ENCODE peak calls at places on chromosomes 6 and 20, in six cellular contexts. X is Panc1, M is lung, G is psoas muscle, Y is cardiac muscle cell, R is ovary. V is an unnamed sample. For H3K36me3, the result is how much of the 10 kb centered on the place peaks cover.

GRCh38 chr6:11845664-11846577 is 67.3 kb upstream of the ADTRP start:
- DNase-seq in X (no peak), M (no peak), G (no peak), Y (no peak), R (no peak), V (no peak)

GRCh38 chr6:7215798-7216231 is 97.2 kb downstream of the SSR1 start:
- DNase-seq in X (no peak), M (no peak), G (no peak), Y (no peak), R (no peak), V (peak)

GRCh38 chr6:31128093-31128676 is 7.9 kb upstream of the CDSN start:
- DNase-seq in X (no peak), M (peak), G (peak), Y (peak), R (peak), V (peak)

GRCh38 chr6:80543598-80544181 is 437.2 kb downstream of the BCKDHB start:
- DNase-seq in X (no peak), M (no peak), G (no peak), Y (peak), R (no peak), V (no peak)

GRCh38 chr6:100435299-100435698 is 29.4 kb downstream of the SIM1 start:
- DNase-seq in X (no peak), M (no peak), G (no peak), Y (no peak), R (no peak), V (no peak)

GRCh38 chr6:13427838-13428527 is 59.4 kb downstream of the GFOD1 start:
- DNase-seq in X (no peak), M (no peak), G (no peak), Y (no peak), R (no peak), V (no peak)

GRCh38 chr6:87277123-87277522 is 45.3 kb upstream of the SMIM8 start:
- DNase-seq in X (no peak), M (no peak), G (no peak), Y (peak), R (no peak), V (no peak)

GRCh38 chr6:29907637-29908340 is 34.5 kb upstream of the HLA-A start:
- DNase-seq in X (no peak), M (peak), G (no peak), Y (no peak), R (no peak), V (no peak)

GRCh38 chr6:15183979-15184378 is 61.9 kb upstream of the JARID2 start:
- DNase-seq in X (no peak), M (no peak), G (no peak), Y (no peak), R (no peak), V (no peak)

GRCh38 chr20:60132162-60132826 is 174.1 kb downstream of the CDH26 start:
- DNase-seq in X (no peak), M (no peak), G (no peak), Y (no peak), R (no peak), V (no peak)

GRCh38 chr6:155026366-155027045 is 31.4 kb downstream of the TIAM2 start:
- DNase-seq in X (peak), M (no peak), G (peak), Y (peak), R (no peak), V (no peak)

GRCh38 chr20:20359628-20360027 is 8.3 kb upstream of the INSM1 start:
- DNase-seq in X (no peak), M (no peak), G (no peak), Y (no peak), R (no peak), V (no peak)

GRCh38 chr6:33450434-33450833 is 3.9 kb upstream of the ZBTB9 start:
- DNase-seq in X (no peak), M (no peak), G (no peak), Y (peak), R (no peak), V (no peak)

GRCh38 chr6:30493643-30494250 is 4.4 kb downstream of the HLA-E start:
- DNase-seq in X (no peak), M (no peak), G (no peak), Y (no peak), R (no peak), V (no peak)

GRCh38 chr6:20741490-20741889 is 207.2 kb downstream of the CDKAL1 start:
- DNase-seq in X (no peak), M (no peak), G (no peak), Y (no peak), R (no peak), V (no peak)

GRCh38 chr20:10781526-10781925 is 107.7 kb upstream of the JAG1 start:
- DNase-seq in X (no peak), M (no peak), G (no peak), Y (no peak), R (no peak), V (no peak)

GRCh38 chr6:28543671-28544131 is 18.0 kb downstream of the GPX5 start:
- DNase-seq in X (no peak), M (no peak), G (no peak), Y (peak), R (no peak), V (no peak)

GRCh38 chr20:10476319-10476724 is 41.2 kb downstream of the SLX4IP start:
- DNase-seq in X (no peak), M (no peak), G (no peak), Y (no peak), R (no peak), V (no peak)

GRCh38 chr20:20498081-20498861 is 130.4 kb downstream of the INSM1 start:
- DNase-seq in X (no peak), M (no peak), G (no peak), Y (no peak), R (no peak), V (no peak)

GRCh38 chr6:55293116-55293515 is 34.2 kb upstream of the GFRAL start:
- DNase-seq in X (no peak), M (no peak), G (no peak), Y (peak), R (no peak), V (no peak)

GRCh38 chr6:134238006-134238405 is 79.9 kb downstream of the SGK1 start:
- DNase-seq in X (no peak), M (no peak), G (no peak), Y (no peak), R (no peak), V (no peak)

GRCh38 chr6:12403201-12403826 is 113.2 kb downstream of the EDN1 start:
- DNase-seq in X (peak), M (no peak), G (no peak), Y (peak), R (no peak), V (no peak)

GRCh38 chr6:167102318-167102717 is 20.6 kb upstream of the CCR6 start:
- DNase-seq in X (no peak), M (no peak), G (no peak), Y (no peak), R (no peak), V (no peak)

GRCh38 chr6:113352029-113352801 is 504.9 kb upstream of the MARCKS start:
- DNase-seq in X (peak), M (no peak), G (no peak), Y (peak), R (no peak), V (no peak)

GRCh38 chr6:150038202-150038830 is 13.0 kb upstream of the RAET1L start:
- DNase-seq in X (no peak), M (no peak), G (no peak), Y (peak), R (no peak), V (no peak)

GRCh38 chr6:45663181-45664180 is 285.7 kb upstream of the SUPT3H start:
- DNase-seq in X (no peak), M (no peak), G (peak), Y (peak), R (no peak), V (peak)

GRCh38 chr6:42453649-42454427 is 2.1 kb upstream of the TRERF1 start:
- DNase-seq in X (no peak), M (no peak), G (peak), Y (peak), R (peak), V (no peak)

GRCh38 chr6:16322666-16323312 is 84.4 kb downstream of the GMPR start:
- DNase-seq in X (no peak), M (peak), G (peak), Y (peak), R (no peak), V (peak)

GRCh38 chr6:108633436-108633835 is 72.7 kb downstream of the FOXO3 start:
- DNase-seq in X (no peak), M (no peak), G (no peak), Y (no peak), R (no peak), V (no peak)

GRCh38 chr6:14228571-14228970 is 111.0 kb downstream of the CD83 start:
- DNase-seq in X (no peak), M (no peak), G (no peak), Y (peak), R (no peak), V (no peak)

GRCh38 chr6:37761872-37762271 is 57.7 kb upstream of the ZFAND3 start:
- DNase-seq in X (no peak), M (no peak), G (no peak), Y (no peak), R (no peak), V (no peak)

GRCh38 chr20:57795977-57796560 is 86.3 kb upstream of the PMEPA1 start:
- DNase-seq in X (no peak), M (no peak), G (no peak), Y (no peak), R (no peak), V (no peak)

GRCh38 chr20:25282034-25282781 is 34.3 kb downstream of the PYGB start:
- DNase-seq in X (no peak), M (no peak), G (no peak), Y (no peak), R (peak), V (no peak)

DNA sequence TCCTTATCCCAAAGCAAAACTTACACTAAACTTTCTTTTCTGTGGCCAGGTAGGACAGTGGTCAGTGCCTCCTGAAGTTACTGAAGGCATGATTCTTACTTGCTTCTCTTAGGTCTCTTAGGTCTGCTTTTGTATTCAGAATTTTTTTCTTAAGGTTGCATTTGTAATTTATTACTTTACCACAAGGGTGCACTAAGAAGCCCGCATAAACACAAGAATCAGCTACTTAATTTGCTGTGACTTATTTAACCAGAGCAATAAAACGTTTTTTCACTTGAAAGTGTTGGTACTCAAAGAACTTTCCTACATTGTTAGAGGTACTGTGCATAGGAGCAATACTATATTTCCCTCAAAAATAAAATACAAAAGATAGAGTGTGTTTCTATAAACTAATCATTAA is 75.4 kb upstream of the LAMA2 start:
- DNase-seq in X (peak), M (no peak), G (no peak), Y (peak), R (no peak), V (no peak)
- H3K36me3 ChIP-seq in X (under half), M (under half), G (under half), Y (under half), R (under half), V (under half)

DNA sequence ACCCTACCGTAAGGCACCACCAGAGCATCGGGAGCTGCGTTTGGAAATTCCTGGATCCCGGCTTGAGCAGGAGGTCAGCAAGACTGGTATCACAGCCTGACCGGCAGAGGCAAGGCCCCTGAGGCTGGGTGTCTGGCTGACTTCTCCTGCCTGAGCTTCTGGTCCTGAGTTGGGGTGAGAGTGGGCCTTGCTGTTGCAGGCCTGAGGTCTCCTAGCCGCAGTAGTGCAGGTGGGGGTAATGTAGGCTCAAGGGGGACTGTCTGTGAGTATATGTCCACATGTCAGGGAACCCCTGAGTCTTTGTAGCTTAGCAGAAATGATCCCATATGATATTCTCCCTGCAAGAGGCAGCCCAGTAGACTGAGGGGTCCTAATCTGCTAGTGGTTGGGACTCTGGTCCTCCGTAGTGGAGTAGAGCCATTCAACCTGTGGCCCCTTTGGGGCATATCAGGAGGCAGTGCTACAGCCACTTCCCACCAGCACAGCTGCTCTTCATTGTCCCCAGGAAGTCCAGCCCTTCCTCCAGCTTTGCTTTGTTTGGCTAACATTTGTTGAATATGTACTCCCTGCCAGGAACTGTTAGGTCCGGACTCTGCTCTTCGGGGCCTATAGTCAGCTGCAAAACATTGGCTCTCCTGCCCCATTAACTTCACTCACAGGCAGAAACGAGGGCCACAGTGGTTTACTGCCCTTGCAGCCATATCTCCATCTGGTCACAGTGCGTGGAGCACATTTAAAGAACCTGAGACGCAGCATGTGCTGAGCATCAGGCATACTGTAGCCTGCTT is 10.9 kb downstream of the LRRC73 start:
- DNase-seq in X (no peak), M (no peak), G (no peak), Y (no peak), R (no peak), V (no peak)
- H3K36me3 ChIP-seq in X (under half), M (under half), G (under half), Y (under half), R (under half), V (half or more)

DNA sequence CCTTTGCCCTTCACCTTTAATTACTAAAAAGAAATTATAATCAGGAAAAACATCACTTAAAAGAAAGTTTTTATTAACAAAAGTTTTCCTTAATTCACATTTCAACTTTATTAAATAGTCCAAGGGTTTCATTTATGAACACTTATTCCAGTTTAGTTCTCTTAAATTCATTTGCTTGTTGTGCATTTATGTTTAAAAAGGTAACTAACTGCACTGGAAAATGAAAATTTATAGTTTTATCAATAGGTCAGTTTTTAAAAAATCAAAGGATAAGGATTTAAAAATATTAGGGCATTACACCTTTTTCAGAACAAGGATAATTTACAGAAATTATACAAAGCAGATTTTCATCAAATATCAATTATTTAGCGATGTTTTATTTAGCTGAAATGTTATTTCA is 958 bp upstream of the ATP5F1E start:
- DNase-seq in X (no peak), M (no peak), G (no peak), Y (no peak), R (no peak), V (no peak)
- H3K36me3 ChIP-seq in X (half or more), M (under half), G (under half), Y (under half), R (under half), V (half or more)

DNA sequence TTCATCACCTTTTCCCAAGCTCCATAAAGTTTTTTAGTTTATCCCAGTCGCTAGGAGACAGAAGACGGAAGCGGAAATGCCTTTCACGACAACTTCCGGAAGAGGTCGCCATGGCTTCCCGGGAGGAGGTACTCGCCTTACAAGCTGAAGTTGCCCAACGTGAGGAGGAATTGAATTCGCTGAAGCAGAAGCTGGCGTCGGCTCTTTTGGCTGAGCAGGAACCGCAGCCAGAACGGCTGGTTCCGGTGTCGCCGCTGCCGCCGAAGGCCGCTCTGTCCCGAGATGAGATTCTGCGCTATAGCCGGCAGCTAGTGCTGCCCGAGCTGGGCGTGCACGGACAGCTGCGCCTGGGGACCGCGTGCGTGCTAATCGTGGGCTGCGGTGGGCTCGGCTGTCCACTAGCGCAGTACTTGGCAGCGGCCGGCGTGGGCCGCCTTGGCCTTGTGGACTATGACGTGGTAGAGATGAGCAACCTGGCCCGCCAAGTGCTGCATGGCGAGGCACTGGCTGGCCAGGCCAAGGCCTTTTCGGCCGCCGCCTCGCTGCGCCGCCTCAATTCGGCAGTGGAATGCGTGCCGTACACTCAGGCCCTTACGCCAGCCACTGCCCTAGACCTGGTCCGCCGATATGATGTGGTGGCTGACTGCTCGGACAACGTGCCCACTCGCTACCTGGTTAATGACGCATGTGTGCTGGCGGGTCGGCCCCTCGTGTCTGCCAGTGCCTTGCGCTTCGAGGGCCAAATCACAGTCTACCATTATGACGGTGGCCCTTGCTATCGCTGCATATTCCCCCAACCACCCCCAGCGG is at the start of gene MOCS3:
- DNase-seq in X (no peak), M (peak), G (peak), Y (peak), R (peak), V (peak)
- H3K36me3 ChIP-seq in X (under half), M (under half), G (under half), Y (under half), R (under half), V (under half)

GRCh38 chr6:114404339-114404955 is 61.6 kb upstream of the HS3ST5 start:
- DNase-seq in X (no peak), M (no peak), G (no peak), Y (no peak), R (no peak), V (no peak)

GRCh38 chr6:114403858-114404257 is 61.0 kb upstream of the HS3ST5 start:
- DNase-seq in X (no peak), M (no peak), G (no peak), Y (no peak), R (no peak), V (no peak)

GRCh38 chr6:114398481-114398880 is 55.7 kb upstream of the HS3ST5 start:
- DNase-seq in X (no peak), M (no peak), G (no peak), Y (no peak), R (no peak), V (no peak)
- H3K36me3 ChIP-seq in X (under half), M (under half), G (under half), Y (under half), R (under half), V (under half)

GRCh38 chr20:38957915-38958485 is 4.1 kb upstream of the DHX35 start:
- DNase-seq in X (no peak), M (no peak), G (no peak), Y (no peak), R (no peak), V (no peak)
- H3K36me3 ChIP-seq in X (under half), M (under half), G (under half), Y (under half), R (under half), V (under half)

GRCh38 chr20:36893801-36894200 is 17.9 kb downstream of the TLDC2 start:
- DNase-seq in X (no peak), M (no peak), G (no peak), Y (no peak), R (no peak), V (no peak)
- H3K36me3 ChIP-seq in X (under half), M (under half), G (under half), Y (under half), R (under half), V (half or more)

DNA sequence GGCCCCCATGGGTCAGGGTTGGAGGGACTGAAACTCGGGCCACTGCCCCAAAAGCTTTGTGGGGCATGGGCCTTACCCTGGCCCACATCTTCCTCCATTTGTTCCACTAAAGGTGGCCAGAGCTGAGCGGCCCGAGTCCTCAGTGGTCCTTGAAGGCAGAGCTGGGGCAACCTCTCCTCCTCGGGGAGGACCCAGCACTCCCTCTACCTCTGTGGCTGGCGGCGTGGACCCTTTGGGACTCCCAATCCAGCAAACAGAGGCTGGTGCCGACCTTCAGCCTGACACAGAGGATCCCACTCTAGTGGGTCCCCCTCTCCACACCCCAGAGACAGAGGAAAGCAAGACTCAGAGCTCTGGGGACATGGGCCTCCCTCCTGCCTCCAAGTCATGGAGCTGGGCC is 9.3 kb downstream of the LPIN3 start:
- DNase-seq in X (no peak), M (no peak), G (no peak), Y (no peak), R (no peak), V (no peak)
- H3K36me3 ChIP-seq in X (under half), M (under half), G (under half), Y (under half), R (under half), V (under half)

V was measured in right atrium auricular region.